ENCODE peak calls at places on chromosomes 12 and 14, in five cellular contexts. B, J, P, Z and E are unnamed samples.

GRCh38 chr14:59507063-59507751 is 22.9 kb downstream of the JKAMP start:
- DNase-seq in B (peak; percentile 61), J (peak; percentile 9), P (peak; percentile 34), Z (no peak), E (peak; percentile 78)

GRCh38 chr14:77022219-77022852 is 6.2 kb downstream of the IRF2BPL start:
- DNase-seq in B (no peak), J (no peak), P (no peak), Z (no peak), E (peak; percentile 60)

GRCh38 chr14:37681486-37681885 is 86.1 kb downstream of the TTC6 start:
- DNase-seq in B (no peak), J (no peak), P (no peak), Z (no peak), E (no peak)

GRCh38 chr12:24415934-24416333 is 466.5 kb upstream of the SOX5 start:
- DNase-seq in B (no peak), J (no peak), P (no peak), Z (no peak), E (no peak)

GRCh38 chr12:91133871-91134270 is 22.6 kb upstream of the LUM start:
- DNase-seq in B (no peak), J (no peak), P (no peak), Z (no peak), E (no peak)

GRCh38 chr14:55094630-55095157 is 34.4 kb upstream of the LGALS3 start:
- DNase-seq in B (no peak), J (no peak), P (no peak), Z (no peak), E (no peak)

GRCh38 chr12:52242442-52243263 is 9.6 kb downstream of the KRT7 start:
- DNase-seq in B (no peak), J (no peak), P (no peak), Z (no peak), E (no peak)

GRCh38 chr12:101862245-101862644 is 15.1 kb upstream of the DRAM1 start:
- DNase-seq in B (no peak), J (no peak), P (no peak), Z (no peak), E (no peak)

GRCh38 chr12:27951898-27952297 is 20.6 kb downstream of the PTHLH start:
- DNase-seq in B (no peak), J (no peak), P (no peak), Z (no peak), E (no peak)

GRCh38 chr12:79331870-79332269 is 358.9 kb downstream of the PAWR start:
- DNase-seq in B (no peak), J (no peak), P (no peak), Z (no peak), E (no peak)

GRCh38 chr12:25681580-25681979 is 128.5 kb upstream of the LMNTD1 start:
- DNase-seq in B (no peak), J (no peak), P (no peak), Z (no peak), E (no peak)

GRCh38 chr14:54343276-54344121 is 53.3 kb upstream of the CDKN3 start:
- DNase-seq in B (no peak), J (no peak), P (no peak), Z (no peak), E (no peak)

GRCh38 chr14:68157971-68158371 is 338.4 kb downstream of the RAD51B start:
- DNase-seq in B (no peak), J (no peak), P (no peak), Z (no peak), E (no peak)

GRCh38 chr14:90400904-90401561 is 4.2 kb downstream of the CALM1 start:
- DNase-seq in B (no peak), J (no peak), P (no peak), Z (no peak), E (no peak)

GRCh38 chr14:93984987-93985410 is 8.6 kb upstream of the ASB2 start:
- DNase-seq in B (no peak), J (no peak), P (no peak), Z (no peak), E (no peak)

GRCh38 chr14:39988939-39989338 is 556.7 kb upstream of the FBXO33 start:
- DNase-seq in B (no peak), J (no peak), P (no peak), Z (no peak), E (no peak)

GRCh38 chr12:51591020-51591901 is at the start of gene SCN8A:
- DNase-seq in B (peak; percentile 12), J (peak; percentile 11), P (peak; percentile 11), Z (peak; percentile 10), E (peak; percentile 53)

GRCh38 chr12:77324763-77325468 is 259.5 kb upstream of the E2F7 start:
- DNase-seq in B (peak; percentile 70), J (peak; percentile 6), P (peak; percentile 7), Z (no peak), E (peak; percentile 46)

GRCh38 chr14:84098261-84098660 is 1431.7 kb upstream of the FLRT2 start:
- DNase-seq in B (no peak), J (no peak), P (no peak), Z (no peak), E (no peak)